ENCODE peak calls at places on chromosomes 1 and 21, in four cellular contexts. C, T, R and X are unnamed samples.

GRCh38 chr1:16231331-16232315 is 5.4 kb downstream of the CPLANE2 start:
- DNase-seq in R (peak), C (no peak), T (no peak), X (no peak)

GRCh38 chr1:229557913-229558414 is 543 bp downstream of the ABCB10 start:
- DNase-seq in C (peak), R (peak), T (no peak), X (no peak)

GRCh38 chr1:116189481-116189880 is 78.3 kb downstream of the MAB21L3 start:
- DNase-seq in R (no peak), T (no peak), C (no peak), X (no peak)

GRCh38 chr1:112114540-112114939 is 125.1 kb upstream of the KCND3 start:
- DNase-seq in C (no peak), R (no peak), T (no peak), X (no peak)

GRCh38 chr1:92994105-92994712 is 32.9 kb upstream of the DIPK1A start:
- DNase-seq in R (no peak), C (no peak), T (peak), X (peak)

GRCh38 chr1:212536586-212536985 is 72.0 kb upstream of the ATF3 start:
- DNase-seq in T (no peak), C (no peak), R (no peak), X (no peak)

GRCh38 chr1:222970711-222971110 is 155.9 kb downstream of the DISP1 start:
- DNase-seq in T (no peak), C (no peak), R (no peak), X (no peak)

GRCh38 chr21:18142639-18143038 is 102.0 kb upstream of the CHODL start:
- DNase-seq in T (no peak), R (no peak), C (no peak), X (no peak)

GRCh38 chr1:93033029-93033428 is 46.1 kb upstream of the MTF2 start:
- DNase-seq in C (no peak), T (no peak), R (no peak), X (no peak)

GRCh38 chr1:230824571-230825060 is 43.7 kb downstream of the C1orf198 start:
- DNase-seq in C (no peak), T (no peak), R (no peak), X (no peak)

GRCh38 chr1:108615544-108615943 is 45.3 kb downstream of the HENMT1 start:
- DNase-seq in R (no peak), T (no peak), C (no peak), X (no peak)

GRCh38 chr1:200684015-200684414 is 14.3 kb upstream of the DDX59 start:
- DNase-seq in T (no peak), R (no peak), C (no peak), X (no peak)

GRCh38 chr1:12368646-12369045 is 138.8 kb downstream of the VPS13D start:
- DNase-seq in R (no peak), T (no peak), C (no peak), X (no peak)

GRCh38 chr1:115409853-115410150 is 71.8 kb upstream of the NGF start:
- DNase-seq in R (no peak), T (no peak), C (no peak), X (no peak)

GRCh38 chr1:226901421-226901820 is 31.0 kb downstream of the PSEN2 start:
- DNase-seq in R (no peak), C (no peak), T (no peak), X (no peak)

GRCh38 chr1:117821782-117822447 is 107.5 kb downstream of the GDAP2 start:
- DNase-seq in T (no peak), C (no peak), R (no peak), X (peak)

GRCh38 chr1:118143136-118143535 is 41.9 kb downstream of the SPAG17 start:
- DNase-seq in C (no peak), T (no peak), R (no peak), X (no peak)

GRCh38 chr1:228095938-228096337 is 7.2 kb downstream of the C1orf35 start:
- DNase-seq in T (no peak), C (no peak), R (peak), X (no peak)

GRCh38 chr1:54337928-54338327 is 68.3 kb downstream of the SSBP3 start:
- DNase-seq in C (no peak), T (no peak), R (no peak), X (no peak)

GRCh38 chr1:234722904-234723588 is 113.1 kb upstream of the IRF2BP2 start:
- DNase-seq in R (peak), C (peak), T (no peak), X (no peak)

GRCh38 chr1:20693623-20694022 is 24.2 kb downstream of the KIF17 start:
- DNase-seq in R (no peak), C (no peak), T (no peak), X (no peak)

GRCh38 chr1:39842726-39843305 is 40.5 kb downstream of the TRIT1 start:
- DNase-seq in R (no peak), T (no peak), C (no peak), X (no peak)

GRCh38 chr1:38305666-38306065 is 259.1 kb upstream of the POU3F1 start:
- DNase-seq in T (no peak), C (no peak), R (no peak), X (no peak)

GRCh38 chr1:27402349-27402754 is 9.9 kb downstream of the GPR3 start:
- DNase-seq in T (no peak), C (no peak), R (peak), X (no peak)

GRCh38 chr1:108747128-108747827 is 804 bp downstream of the STXBP3 start:
- DNase-seq in C (peak), R (peak), T (peak), X (peak)

GRCh38 chr1:37752213-37752582 is 12.7 kb downstream of the EPHA10 start:
- DNase-seq in T (no peak), C (no peak), R (no peak), X (no peak)

GRCh38 chr1:12180315-12180714 is 13.5 kb downstream of the TNFRSF1B start:
- DNase-seq in C (no peak), T (no peak), R (peak), X (no peak)

GRCh38 chr1:179353546-179353945 is 12.2 kb upstream of the AXDND1 start:
- DNase-seq in R (no peak), C (no peak), T (no peak), X (no peak)